ENCODE peak calls at places on chromosomes 11 and 22, in four cellular contexts. G is tibial nerve, B is epithelial cell of esophagus, F is cardiac muscle cell. X is an unnamed sample.

GRCh38 chr11:48354677-48355076 is 11.6 kb downstream of the OR4C5 start:
- DNase-seq in G (no peak), B (no peak), F (no peak), X (no peak)

GRCh38 chr11:17186932-17187692 is 20.7 kb downstream of the PIK3C2A start:
- DNase-seq in G (no peak), B (no peak), F (no peak), X (no peak)

GRCh38 chr11:62438641-62439040 is 19.8 kb downstream of the SCGB1A1 start:
- DNase-seq in G (no peak), B (no peak), F (no peak), X (no peak)

GRCh38 chr11:126939552-126939951 is 61.0 kb downstream of the KIRREL3 start:
- DNase-seq in G (no peak), B (no peak), F (no peak), X (no peak)

GRCh38 chr22:29457730-29458129 is 19.3 kb downstream of the RFPL1 start:
- DNase-seq in G (no peak), B (peak), F (peak), X (peak)

GRCh38 chr22:40694409-40694808 is 15.1 kb downstream of the MCHR1 start:
- DNase-seq in G (no peak), B (no peak), F (no peak), X (peak)

GRCh38 chr11:64226507-64227051 is 505 bp downstream of the NUDT22 start:
- DNase-seq in G (no peak), B (no peak), F (no peak), X (peak)

GRCh38 chr11:121591405-121592033 is 138.8 kb upstream of the SORL1-AS1 start:
- DNase-seq in G (peak), B (peak), F (peak), X (peak)

GRCh38 chr11:85595285-85595884 is 31.8 kb downstream of the DLG2 start:
- DNase-seq in G (no peak), B (peak), F (peak), X (peak)

GRCh38 chr11:68461284-68461861 is 821 bp downstream of the PPP6R3 start:
- DNase-seq in G (no peak), B (peak), F (peak), X (no peak)

GRCh38 chr11:35318977-35319925 is 100.1 kb downstream of the SLC1A2 start:
- DNase-seq in G (no peak), B (no peak), F (no peak), X (peak)

GRCh38 chr11:37657645-37658044 is 1059.6 kb upstream of the RAG2 start:
- DNase-seq in G (no peak), B (peak), F (no peak), X (peak)

GRCh38 chr11:117182551-117182935 is 4.0 kb downstream of the SIDT2 start:
- DNase-seq in G (no peak), B (no peak), F (no peak), X (no peak)

GRCh38 chr11:11843233-11843632 is 1.5 kb downstream of the USP47 start:
- DNase-seq in G (no peak), B (peak), F (peak), X (peak)

GRCh38 chr11:61129608-61130523 is 27.6 kb downstream of the CD5 start:
- DNase-seq in G (peak), B (peak), F (peak), X (peak)

GRCh38 chr11:27291302-27291889 is 71.6 kb downstream of the CCDC34 start:
- DNase-seq in G (no peak), B (peak), F (no peak), X (no peak)

GRCh38 chr11:78168539-78169477 is 19.6 kb downstream of the KCTD21 start:
- DNase-seq in G (peak), B (no peak), F (peak), X (no peak)
- H3K4me3 ChIP-seq in G (no peak), B (no peak), F (no peak), X (no peak)

DNA sequence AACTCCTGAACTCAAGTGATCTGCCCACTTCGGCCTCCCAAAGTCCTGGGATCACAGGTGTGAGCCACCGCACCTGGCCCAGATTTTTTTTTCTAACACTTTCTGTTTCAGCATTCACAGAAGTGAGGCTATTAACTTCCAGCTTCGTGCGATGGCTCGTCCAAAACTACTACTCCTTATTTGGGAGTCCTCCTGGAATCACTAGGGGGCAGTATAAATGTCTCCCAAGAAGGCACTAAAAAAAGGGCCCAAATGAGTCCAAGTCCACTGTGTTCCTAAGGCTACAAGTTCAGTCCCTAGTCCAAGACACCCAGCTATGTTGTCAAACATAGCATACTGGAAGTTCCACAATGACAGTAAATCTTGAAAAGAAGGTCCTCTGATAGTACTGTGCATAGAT is 63.2 kb upstream of the BIRC3 start:
- DNase-seq in G (no peak), B (no peak), F (no peak), X (no peak)
- TF ChIP-seq CTCF in G (no peak), B (peak), F (peak), X (no peak)

GRCh38 chr11:442611-443081 is 835 bp upstream of the ANO9 start:
- DNase-seq in G (no peak), B (no peak), F (no peak), X (no peak)

GRCh38 chr11:446886-447285 is 3.2 kb upstream of the PTDSS2 start:
- DNase-seq in G (no peak), B (peak), F (no peak), X (no peak)

GRCh38 chr11:443542-444199 is 1.9 kb upstream of the ANO9 start:
- DNase-seq in G (no peak), B (no peak), F (no peak), X (peak)

GRCh38 chr11:445765-446588 is 4.1 kb upstream of the PTDSS2 start:
- DNase-seq in G (no peak), B (no peak), F (no peak), X (no peak)

DNA sequence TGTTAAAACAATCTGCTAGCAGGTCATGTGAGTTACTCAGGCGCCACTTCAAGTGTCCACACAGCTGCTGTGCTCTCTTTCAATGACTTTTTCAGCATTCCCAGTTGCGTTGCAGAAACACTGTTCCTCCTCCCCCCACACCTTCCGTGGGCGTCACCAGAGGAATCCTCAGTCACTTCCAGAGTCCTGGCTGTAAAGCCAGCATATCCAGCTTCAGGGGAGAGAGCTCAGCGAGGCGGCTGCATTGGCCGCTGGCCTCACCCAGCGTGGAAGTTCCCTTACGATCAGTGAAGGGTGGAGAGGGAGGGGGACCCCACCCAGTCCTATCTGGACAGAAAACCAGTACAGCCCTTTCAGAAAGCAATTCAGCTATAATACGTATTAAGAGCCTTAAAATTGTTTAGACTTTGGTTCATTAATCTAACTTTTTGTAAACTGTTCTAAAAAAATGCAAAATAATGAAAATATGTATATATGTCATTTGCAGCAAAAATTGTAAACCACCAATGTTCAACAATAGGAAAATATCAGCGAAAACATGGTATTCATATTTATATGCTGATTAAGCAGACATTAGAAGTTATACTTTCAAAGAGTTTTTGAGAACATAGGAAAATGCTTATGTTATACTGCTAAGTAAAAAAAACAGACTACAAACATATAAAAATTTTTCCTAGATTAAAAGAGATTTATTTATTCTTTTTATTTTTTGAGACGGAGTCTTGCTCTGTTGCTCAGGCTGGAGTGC is 2.8 kb upstream of the ANO9 start:
- DNase-seq in G (no peak), B (peak), F (no peak), X (peak)
- H3K4me3 ChIP-seq in G (no peak), B (no peak), F (no peak), X (no peak)

GRCh38 chr11:76723142-76723541 is 52.6 kb upstream of the LRRC32 start:
- DNase-seq in G (no peak), B (no peak), F (no peak), X (no peak)
- TF ChIP-seq CTCF in G (no peak), B (no peak), F (no peak), X (no peak)

DNA sequence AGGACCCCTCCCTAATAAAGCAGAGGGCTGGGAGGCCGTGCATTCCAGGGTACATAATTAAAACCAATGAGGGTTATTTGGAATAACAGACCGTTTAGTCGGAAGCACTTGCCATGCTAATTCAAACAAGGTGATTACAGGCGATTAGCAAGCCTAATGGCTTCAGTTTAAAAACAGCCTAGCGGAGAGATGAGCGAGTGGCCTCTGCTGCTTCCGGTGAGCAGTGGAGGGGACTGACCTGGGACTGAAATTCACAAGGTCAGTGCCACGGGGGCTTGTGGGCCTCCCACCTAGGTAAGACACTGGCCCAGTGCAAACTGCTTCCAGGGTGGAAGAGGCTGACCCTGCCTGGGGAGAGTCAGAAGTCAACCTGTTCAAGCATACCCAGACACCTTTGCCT is 56.8 kb upstream of the ALX4 start:
- DNase-seq in G (no peak), B (no peak), F (no peak), X (no peak)
- H3K4me3 ChIP-seq in G (no peak), B (no peak), F (no peak), X (no peak)

DNA sequence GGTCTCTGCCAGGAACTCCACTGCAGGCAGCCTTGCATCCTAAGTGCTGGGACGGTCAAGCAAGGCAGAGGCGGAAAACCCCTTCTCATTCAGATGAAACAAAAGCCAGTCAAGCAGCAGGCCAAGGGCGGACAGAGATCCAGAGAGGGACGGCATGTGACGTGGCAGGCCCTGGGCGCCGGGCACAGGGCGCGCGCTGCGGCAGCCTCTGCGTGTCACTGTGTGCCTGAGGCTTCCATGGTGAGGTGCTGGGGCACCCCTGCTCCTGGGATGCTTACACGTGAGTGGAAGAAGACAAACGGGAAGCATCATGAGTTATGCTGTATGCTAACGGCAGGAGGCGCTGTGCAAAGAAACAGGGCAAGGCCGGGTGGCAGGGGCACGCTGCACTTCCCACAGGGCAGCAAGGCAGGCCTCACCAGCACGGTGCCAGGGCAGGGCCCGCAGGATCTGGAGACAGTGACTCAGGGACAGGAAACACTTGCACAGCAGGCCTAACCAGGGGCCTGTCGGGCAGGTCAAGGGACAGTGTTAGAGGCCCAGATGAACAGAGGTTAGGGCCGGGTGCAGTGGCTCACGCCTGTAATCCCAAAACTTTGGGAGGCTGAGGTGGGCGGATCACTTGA is 6.1 kb downstream of the TOLLIP start:
- DNase-seq in G (no peak), B (peak), F (no peak), X (no peak)
- TF ChIP-seq CTCF in G (no peak), B (peak), F (peak), X (no peak)

GRCh38 chr11:7890417-7891179 is 40.5 kb downstream of the OR10A6 start:
- DNase-seq in G (no peak), B (no peak), F (no peak), X (no peak)

GRCh38 chr11:7892751-7893356 is 38.2 kb downstream of the OR10A6 start:
- DNase-seq in G (no peak), B (peak), F (peak), X (peak)

GRCh38 chr11:7892059-7892699 is 38.9 kb downstream of the OR10A6 start:
- DNase-seq in G (no peak), B (peak), F (no peak), X (peak)

GRCh38 chr11:7893792-7894191 is 37.3 kb downstream of the OR10A6 start:
- DNase-seq in G (no peak), B (no peak), F (no peak), X (no peak)

GRCh38 chr11:7889985-7890384 is 41.1 kb downstream of the OR10A6 start:
- DNase-seq in G (no peak), B (no peak), F (no peak), X (no peak)
- H3K4me3 ChIP-seq in G (no peak), B (no peak), F (no peak), X (no peak)

GRCh38 chr11:33324211-33324985 is 67.2 kb downstream of the HIPK3 start:
- DNase-seq in G (no peak), B (no peak), F (peak), X (no peak)

GRCh38 chr11:33321483-33321882 is 64.3 kb downstream of the HIPK3 start:
- DNase-seq in G (no peak), B (no peak), F (no peak), X (no peak)

GRCh38 chr11:33325456-33325855 is 68.3 kb downstream of the HIPK3 start:
- DNase-seq in G (no peak), B (peak), F (no peak), X (no peak)

GRCh38 chr11:33320814-33321330 is 63.7 kb downstream of the HIPK3 start:
- DNase-seq in G (no peak), B (no peak), F (peak), X (no peak)

GRCh38 chr11:33323421-33323820 is 66.2 kb downstream of the HIPK3 start:
- DNase-seq in G (no peak), B (no peak), F (no peak), X (no peak)
- TF ChIP-seq CTCF in G (no peak), B (no peak), F (no peak), X (no peak)

X was measured in foreskin fibroblast.